ENCODE peak calls at places on chromosome 3, in four cellular contexts. D is cardiac muscle cell, R is lower leg skin, F is foreskin fibroblast. W is an unnamed sample.

GRCh38 chr3:196793224-196793623 is 53.6 kb downstream of the PAK2 start:
- DNase-seq in R (no peak), D (no peak), F (peak; percentile 80), W (no peak)

GRCh38 chr3:170278632-170279031 is 56.4 kb downstream of the PRKCI start:
- DNase-seq in R (no peak), D (no peak), F (no peak), W (no peak)

GRCh38 chr3:165254812-165255211 is 58.6 kb upstream of the SLITRK3 start:
- DNase-seq in F (no peak), D (peak; percentile 65), R (no peak), W (no peak)

GRCh38 chr3:166447513-166447912 is 610.3 kb upstream of the BCHE start:
- DNase-seq in D (no peak), R (no peak), F (no peak), W (no peak)

GRCh38 chr3:105423392-105423791 is 56.7 kb downstream of the ALCAM start:
- DNase-seq in R (no peak), D (no peak), F (no peak), W (no peak)

GRCh38 chr3:190260301-190260700 is 61.9 kb downstream of the CLDN1 start:
- DNase-seq in D (no peak), F (no peak), R (no peak), W (no peak)

GRCh38 chr3:14561051-14561634 is 21.0 kb upstream of the GRIP2 start:
- DNase-seq in F (peak; percentile 67), D (no peak), R (no peak), W (no peak)

GRCh38 chr3:10248984-10249748 is 907 bp downstream of the TATDN2 start:
- DNase-seq in D (peak; percentile 34), R (peak; percentile 86), F (peak; percentile 58), W (peak; percentile 78)

GRCh38 chr3:62601238-62601856 is 228.0 kb upstream of the FEZF2 start:
- DNase-seq in R (no peak), F (peak; percentile 94), D (no peak), W (no peak)

GRCh38 chr3:58336135-58336882 is 3.6 kb downstream of the PXK start:
- DNase-seq in R (no peak), F (peak; percentile 94), D (no peak), W (no peak)

GRCh38 chr3:72127843-72128242 is 342.9 kb upstream of the PROK2 start:
- DNase-seq in R (no peak), D (no peak), F (peak; percentile 72), W (no peak)

GRCh38 chr3:4334548-4334947 is 31.4 kb downstream of the SETMAR start:
- DNase-seq in F (no peak), D (no peak), R (no peak), W (no peak)

GRCh38 chr3:126147932-126148683 is 32.3 kb downstream of the ALDH1L1 start:
- DNase-seq in R (peak; percentile 70), F (no peak), D (no peak), W (no peak)

GRCh38 chr3:149085828-149086231 is 503 bp downstream of the HLTF start:
- DNase-seq in D (no peak), F (peak; percentile 48), R (no peak), W (no peak)

GRCh38 chr3:187044871-187045552 is 94.3 kb downstream of the RPL39L start:
- DNase-seq in R (no peak), F (peak; percentile 48), D (no peak), W (no peak)

GRCh38 chr3:159534496-159534895 is 454.1 kb upstream of the IL12A start:
- DNase-seq in R (no peak), D (no peak), F (no peak), W (no peak)

GRCh38 chr3:148203263-148204010 is 494.3 kb upstream of the AGTR1 start:
- DNase-seq in R (no peak), D (no peak), F (peak; percentile 32), W (no peak)

GRCh38 chr3:129121792-129122696 is at the start of gene RAB43:
- DNase-seq in F (peak; percentile 92), D (peak; percentile 97), R (peak; percentile 98), W (peak; percentile 94)

GRCh38 chr3:550481-550880 is 353.9 kb downstream of the CHL1 start:
- DNase-seq in F (no peak), D (no peak), R (no peak), W (no peak)

GRCh38 chr3:100629728-100630127 is 20.3 kb downstream of the ADGRG7 start:
- DNase-seq in D (no peak), F (no peak), R (no peak), W (no peak)

GRCh38 chr3:52231502-52232278 is 6.2 kb upstream of the TLR9 start:
- DNase-seq in D (peak; percentile 64), F (peak; percentile 78), R (peak; percentile 92), W (peak; percentile 77)

GRCh38 chr3:100538339-100538706 is 45.9 kb downstream of the TMEM45A start:
- DNase-seq in R (no peak), F (peak; percentile 46), D (no peak), W (no peak)

GRCh38 chr3:126487151-126487771 is 11.6 kb upstream of the ZXDC start:
- DNase-seq in F (peak; percentile 19), D (no peak), R (no peak), W (no peak)

GRCh38 chr3:76497636-76498035 is 542.3 kb upstream of the ROBO2 start:
- DNase-seq in R (no peak), F (peak; percentile 30), D (no peak), W (no peak)

GRCh38 chr3:108088697-108089096 is 2.1 kb downstream of the CD47 start:
- DNase-seq in D (no peak), R (no peak), F (no peak), W (no peak)

GRCh38 chr3:8303466-8303865 is 198.2 kb upstream of the LMCD1 start:
- DNase-seq in D (no peak), R (no peak), F (peak; percentile 19), W (no peak)

GRCh38 chr3:16439848-16440708 is 73.4 kb downstream of the RFTN1 start:
- DNase-seq in R (no peak), D (no peak), F (no peak), W (no peak)

GRCh38 chr3:9888540-9888939 is 1.9 kb upstream of the JAGN1 start:
- DNase-seq in F (no peak), R (no peak), D (no peak), W (no peak)

GRCh38 chr3:49244589-49245205 is 32.3 kb downstream of the C3orf62 start:
- DNase-seq in D (no peak), F (peak; percentile 39), R (peak; percentile 32), W (no peak)

GRCh38 chr3:9970020-9970652 is 16.5 kb downstream of the EMC3 start:
- DNase-seq in D (no peak), F (peak; percentile 68), R (no peak), W (no peak)

GRCh38 chr3:193314161-193314560 is 64.4 kb downstream of the ATP13A5 start:
- DNase-seq in F (no peak), R (no peak), D (no peak), W (no peak)
- TF ChIP-seq CTCF in F (no peak), R (no peak), D (no peak), W (no peak)

GRCh38 chr3:23175361-23176073 is 27.6 kb upstream of the UBE2E2 start:
- DNase-seq in D (no peak), R (no peak), F (peak; percentile 24), W (no peak)
- H3K4me3 ChIP-seq in D (no peak overlapping the region), R (no peak overlapping the region), F (no peak overlapping the region), W (no peak overlapping the region)

DNA sequence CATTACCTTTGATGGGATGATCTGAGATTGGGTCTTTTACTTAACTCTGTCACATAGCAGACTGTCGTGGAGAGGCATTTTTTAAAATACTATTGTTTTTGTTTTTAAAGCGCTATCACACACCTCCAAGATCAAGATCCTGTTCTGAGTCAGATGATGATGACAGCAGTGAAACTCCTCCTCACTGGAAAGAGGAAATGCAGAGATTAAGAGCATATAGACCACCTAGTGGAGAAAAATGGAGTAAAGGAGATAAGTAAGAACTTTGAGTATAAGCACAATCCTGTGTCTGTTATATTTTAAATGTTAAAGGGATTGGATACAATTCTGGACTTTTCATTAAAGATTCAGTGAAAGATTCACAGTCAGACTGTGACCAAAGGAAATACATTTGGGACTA is 18.4 kb upstream of the ZBTB47 start:
- DNase-seq in R (no peak), F (peak; percentile 33), D (no peak), W (no peak)
- TF ChIP-seq CTCF in R (no peak), F (no peak), D (peak; percentile 28), W (no peak)

GRCh38 chr3:55490194-55490913 is 3.2 kb upstream of the WNT5A start:
- DNase-seq in R (no peak), F (peak; percentile 34), D (peak; percentile 70), W (no peak)

GRCh38 chr3:55486857-55487375 is at the start of gene WNT5A:
- DNase-seq in D (peak; percentile 78), R (no peak), F (peak; percentile 76), W (no peak)

GRCh38 chr3:55487376-55488241 is 503 bp upstream of the WNT5A start:
- DNase-seq in R (peak; percentile 85), F (peak; percentile 73), D (peak; percentile 68), W (no peak)

GRCh38 chr3:55489804-55490132 is 2.7 kb upstream of the WNT5A start:
- DNase-seq in F (no peak), D (peak; percentile 79), R (no peak), W (no peak)

DNA sequence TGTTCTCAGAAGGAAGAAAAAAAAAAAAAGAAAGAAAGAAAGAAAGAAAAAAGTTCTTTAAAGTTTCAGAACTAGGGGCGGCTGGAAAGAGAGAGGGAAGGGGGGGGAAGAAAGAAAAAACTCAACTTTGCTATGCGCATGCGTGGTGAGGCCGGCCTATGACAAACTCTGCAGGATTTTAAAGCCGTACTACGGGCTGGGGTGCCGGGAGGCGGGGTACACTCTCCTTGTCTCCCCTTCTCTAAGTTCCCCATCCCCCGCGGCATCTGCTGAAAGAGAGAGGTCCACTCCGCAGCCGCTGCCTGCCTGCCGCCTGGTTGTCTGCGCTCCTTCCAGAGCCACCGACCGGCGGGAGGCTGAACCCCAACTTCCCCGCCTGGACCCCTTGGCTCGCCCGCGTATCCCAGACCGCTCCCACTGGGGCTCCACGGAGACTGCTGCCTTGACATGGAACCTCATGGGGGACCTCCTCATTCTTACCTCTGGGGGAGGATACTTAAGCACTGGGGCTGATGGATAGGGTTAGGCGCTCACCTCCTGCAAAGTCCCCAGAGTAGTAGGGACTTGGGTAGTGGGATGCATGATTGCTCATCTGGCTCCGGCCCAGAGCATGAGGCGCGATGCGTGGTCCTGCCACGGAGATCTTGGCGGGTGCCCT is 1.4 kb upstream of the WNT5A start:
- DNase-seq in R (peak; percentile 86), F (peak; percentile 90), D (peak; percentile 76), W (no peak)
- H3K4me3 ChIP-seq in R (peak overlapping the region; percentile 43), F (peak overlapping the region; percentile 73), D (peak overlapping the region; percentile 70), W (peak overlapping the region; percentile 89)

GRCh38 chr3:156010829-156011228 is 109.5 kb upstream of the KCNAB1 start:
- DNase-seq in F (peak; percentile 17), R (no peak), D (peak; percentile 47), W (no peak)
- TF ChIP-seq CTCF in F (no peak), R (no peak), D (peak; percentile 32), W (no peak)

DNA sequence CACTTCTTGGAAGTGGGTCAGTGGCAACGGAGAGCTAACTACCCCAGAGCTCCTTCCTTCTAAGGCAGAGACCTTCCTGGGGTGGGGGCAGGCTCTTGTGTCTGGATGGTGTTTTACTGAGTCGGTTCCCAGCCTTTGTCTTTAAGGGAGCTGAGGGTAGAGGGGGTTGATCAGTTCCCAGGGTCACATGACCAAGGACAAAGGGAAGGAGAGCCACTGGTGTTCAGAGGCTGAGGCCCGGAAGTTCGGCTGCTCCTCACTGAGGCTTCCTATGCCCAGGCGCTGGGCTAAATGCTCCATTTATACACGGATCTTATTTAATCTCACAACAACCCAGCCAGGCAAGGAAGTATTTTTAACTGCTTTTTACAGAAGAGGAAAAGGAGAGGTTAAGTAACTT is 21.0 kb downstream of the EPHB3 start:
- DNase-seq in R (no peak), D (peak; percentile 78), F (no peak), W (no peak)
- H3K4me3 ChIP-seq in R (peak overlapping the region; percentile 23), D (peak overlapping the region; percentile 17), F (peak overlapping the region; percentile 27), W (peak overlapping the region; percentile 76)